ENCODE peak calls at places on chromosomes 13 and 19, in four cellular contexts. M, L, O and G are unnamed samples.

GRCh38 chr13:45850020-45850613 is 1.4 kb downstream of the SIAH3 start:
- DNase-seq in M (no peak), L (no peak), O (no peak), G (no peak)

GRCh38 chr19:15115080-15115479 is 7.9 kb downstream of the SYDE1 start:
- DNase-seq in M (peak), L (no peak), O (peak), G (no peak)

GRCh38 chr19:33248954-33249613 is 23.4 kb upstream of the SLC7A10 start:
- DNase-seq in M (peak), L (no peak), O (no peak), G (no peak)

GRCh38 chr13:46717275-46717674 is 79.7 kb downstream of the ESD start:
- DNase-seq in M (no peak), L (no peak), O (no peak), G (no peak)

GRCh38 chr19:4913996-4914735 is 4.9 kb downstream of the UHRF1 start:
- DNase-seq in M (no peak), L (no peak), O (peak), G (no peak)

GRCh38 chr19:279231-279630 is 12.0 kb downstream of the PLPP2 start:
- DNase-seq in M (no peak), L (no peak), O (peak), G (no peak)

GRCh38 chr19:53365134-53365898 is at the start of gene ZNF525:
- DNase-seq in M (peak), L (no peak), O (peak), G (peak)

GRCh38 chr19:46714523-46715106 is 2.3 kb downstream of the PRKD2 start:
- DNase-seq in M (peak), L (no peak), O (no peak), G (no peak)

GRCh38 chr19:7919681-7920519 is at the start of gene SNAPC2:
- DNase-seq in M (peak), L (peak), O (peak), G (peak)

GRCh38 chr19:31334101-31334848 is 15.0 kb downstream of the TSHZ3 start:
- DNase-seq in M (no peak), L (no peak), O (no peak), G (peak)